ENCODE peak calls at places on chromosomes 1 and 21, in seven cellular contexts. B is breast epithelium, P is lower lobe of right lung, K is foreskin fibroblast, D is astrocyte of the cerebellum, F is AG04450, G is tibial artery. X is an unnamed sample.

GRCh38 chr1:209038316-209038715 is 545.2 kb upstream of the CAMK1G start:
- DNase-seq in B (no peak), P (no peak), K (no peak), D (no peak), F (no peak), G (no peak), X (no peak)

GRCh38 chr1:241229216-241229615 is 127.8 kb downstream of the RGS7 start:
- DNase-seq in B (no peak), P (no peak), K (no peak), D (no peak), F (no peak), G (no peak), X (no peak)

GRCh38 chr1:17308593-17308992 is 596 bp downstream of the PADI4 start:
- DNase-seq in B (no peak), P (peak; percentile 50), K (no peak), D (no peak), F (no peak), G (peak; percentile 3), X (no peak)

GRCh38 chr1:37474697-37475379 is 458 bp downstream of the ZC3H12A start:
- DNase-seq in B (peak; percentile 35), P (peak; percentile 56), K (no peak), D (no peak), F (no peak), G (no peak), X (peak; percentile 32)

GRCh38 chr1:169133228-169133576 is 26.7 kb downstream of the ATP1B1 start:
- DNase-seq in B (no peak), P (no peak), K (no peak), D (no peak), F (no peak), G (no peak), X (no peak)

GRCh38 chr1:36372617-36373016 is 13.1 kb downstream of the STK40 start:
- DNase-seq in B (no peak), P (no peak), K (no peak), D (no peak), F (no peak), G (no peak), X (no peak)

GRCh38 chr21:41703857-41704501 is 62.9 kb downstream of the RIPK4 start:
- DNase-seq in B (peak; percentile 72), P (no peak), K (no peak), D (no peak), F (no peak), G (no peak), X (no peak)

GRCh38 chr1:177615251-177615650 is 354.6 kb downstream of the SEC16B start:
- DNase-seq in B (no peak), P (no peak), K (no peak), D (no peak), F (no peak), G (no peak), X (peak; percentile 27)

GRCh38 chr1:13661539-13661938 is 38.4 kb upstream of the PRDM2 start:
- DNase-seq in B (no peak), P (no peak), K (no peak), D (no peak), F (no peak), G (no peak), X (peak; percentile 78)

GRCh38 chr1:179793281-179793680 is 50.2 kb downstream of the FAM163A start:
- DNase-seq in B (no peak), P (no peak), K (no peak), D (no peak), F (no peak), G (no peak), X (no peak)

GRCh38 chr1:217004776-217005436 is 281.7 kb upstream of the ESRRG start:
- DNase-seq in B (no peak), P (no peak), K (no peak), D (no peak), F (no peak), G (no peak), X (no peak)

GRCh38 chr1:34792868-34793727 is at the start of gene GJA4:
- DNase-seq in B (no peak), P (no peak), K (no peak), D (no peak), F (no peak), G (peak; percentile 84), X (no peak)

GRCh38 chr1:37094302-37094701 is 60.0 kb upstream of the GRIK3 start:
- DNase-seq in B (no peak), P (no peak), K (no peak), D (no peak), F (no peak), G (no peak), X (no peak)

GRCh38 chr1:168637350-168637991 is 61.1 kb downstream of the XCL1 start:
- DNase-seq in B (no peak), P (no peak), K (no peak), D (no peak), F (no peak), G (no peak), X (peak; percentile 63)

GRCh38 chr1:190377294-190377693 is 100.4 kb downstream of the BRINP3 start:
- DNase-seq in B (no peak), P (no peak), K (no peak), D (no peak), F (no peak), G (no peak), X (no peak)

GRCh38 chr1:190373705-190374336 is 103.8 kb downstream of the BRINP3 start:
- DNase-seq in B (no peak), P (no peak), K (no peak), D (peak; percentile 6), F (no peak), G (no peak), X (no peak)

GRCh38 chr1:190376067-190376466 is 101.6 kb downstream of the BRINP3 start:
- DNase-seq in B (no peak), P (no peak), K (no peak), D (no peak), F (no peak), G (no peak), X (no peak)
- H3K4me3 ChIP-seq in B (no peak overlapping the region), P (no peak overlapping the region), K (no peak overlapping the region), D (no peak overlapping the region), F (no peak overlapping the region), G (no peak overlapping the region), X (no peak overlapping the region)

GRCh38 chr1:184664042-184664659 is 90.5 kb downstream of the EDEM3 start:
- DNase-seq in B (peak; percentile 63), P (peak; percentile 83), K (peak; percentile 36), D (peak; percentile 18), F (peak; percentile 27), G (peak; percentile 82), X (peak; percentile 64)
- H3K4me3 ChIP-seq in B (peak overlapping the region; percentile 27), P (peak overlapping the region; percentile 34), K (peak overlapping the region; percentile 53), D (peak overlapping the region; percentile 41), F (peak overlapping the region; percentile 57), G (peak overlapping the region; percentile 22), X (peak overlapping the region; percentile 34)

GRCh38 chr1:222617367-222617951 is 438 bp upstream of the MIA3 start:
- DNase-seq in B (peak; percentile 93), P (peak; percentile 95), K (peak; percentile 96), D (peak; percentile 96), F (peak; percentile 97), G (peak; percentile 97), X (peak; percentile 98)
- H3K4me3 ChIP-seq in B (peak overlapping the region; percentile 47), P (peak overlapping the region; percentile 80), K (peak overlapping the region; percentile 56), D (peak overlapping the region; percentile 53), F (peak overlapping the region; percentile 62), G (peak overlapping the region; percentile 100), X (peak overlapping the region; percentile 61)

GRCh38 chr1:45013551-45014209 is 1.6 kb downstream of the UROD start:
- DNase-seq in B (no peak), P (no peak), K (no peak), D (no peak), F (no peak), G (no peak), X (no peak)
- H3K4me3 ChIP-seq in B (no peak overlapping the region), P (no peak overlapping the region), K (peak overlapping the region; percentile 95), D (peak overlapping the region; percentile 68), F (peak overlapping the region; percentile 79), G (no peak overlapping the region), X (peak overlapping the region; percentile 61)

GRCh38 chr1:15334995-15335394 is 74.7 kb upstream of the EFHD2 start:
- DNase-seq in B (no peak), P (no peak), K (no peak), D (no peak), F (no peak), G (no peak), X (no peak)

GRCh38 chr1:15336866-15337265 is 72.8 kb upstream of the EFHD2 start:
- DNase-seq in B (no peak), P (peak; percentile 40), K (no peak), D (no peak), F (no peak), G (no peak), X (no peak)

GRCh38 chr1:15341228-15341627 is 68.5 kb upstream of the EFHD2 start:
- DNase-seq in B (no peak), P (no peak), K (no peak), D (no peak), F (no peak), G (no peak), X (no peak)

GRCh38 chr1:15339580-15339979 is 70.1 kb upstream of the EFHD2 start:
- DNase-seq in B (no peak), P (peak; percentile 35), K (no peak), D (no peak), F (no peak), G (no peak), X (no peak)

DNA sequence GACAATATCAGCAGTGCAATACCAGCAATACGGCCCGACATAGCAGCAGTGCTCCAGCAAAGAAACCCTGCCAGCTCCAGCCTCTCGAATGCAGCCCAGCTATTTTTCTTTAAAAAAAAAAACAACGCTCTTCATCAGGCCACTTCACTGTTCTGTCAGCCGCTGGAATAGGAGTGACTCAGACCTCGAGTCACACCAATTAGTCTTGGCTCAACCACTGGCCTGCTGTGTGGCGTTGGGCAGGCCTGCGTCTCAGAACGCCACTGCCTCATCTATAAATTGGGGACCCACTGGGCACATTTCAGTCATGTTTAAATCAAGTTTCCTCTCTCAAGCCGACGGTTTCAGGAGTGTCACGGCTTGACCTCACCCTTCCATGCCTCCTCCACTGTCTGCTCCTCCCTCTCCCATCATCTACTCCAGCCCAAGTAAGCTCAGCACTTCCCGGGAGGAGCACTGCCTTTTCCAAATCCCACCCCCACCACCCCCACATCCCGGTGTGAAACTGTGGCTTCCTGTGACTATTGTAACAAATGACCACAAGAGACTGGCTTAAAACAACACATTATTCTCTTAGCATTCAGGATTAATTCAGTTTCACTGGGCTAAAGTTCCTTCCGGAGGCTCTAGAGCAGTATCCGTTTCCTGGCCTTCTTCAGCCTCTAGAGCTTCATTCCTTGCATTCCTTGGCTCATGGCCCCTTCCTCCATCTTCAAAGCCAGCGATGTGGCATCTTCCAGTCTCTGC is 71.9 kb upstream of the EFHD2 start:
- DNase-seq in B (no peak), P (peak; percentile 37), K (peak; percentile 83), D (peak; percentile 64), F (no peak), G (peak; percentile 82), X (peak; percentile 92)
- H3K4me3 ChIP-seq in B (no peak overlapping the region), P (no peak overlapping the region), K (no peak overlapping the region), D (no peak overlapping the region), F (no peak overlapping the region), G (no peak overlapping the region), X (no peak overlapping the region)

GRCh38 chr1:93993731-93994130 is 84.5 kb upstream of the GCLM start:
- DNase-seq in B (no peak), P (no peak), K (no peak), D (no peak), F (no peak), G (no peak), X (peak; percentile 23)
- H3K4me3 ChIP-seq in B (no peak overlapping the region), P (no peak overlapping the region), K (no peak overlapping the region), D (no peak overlapping the region), F (no peak overlapping the region), G (no peak overlapping the region), X (no peak overlapping the region)